ENCODE peak calls at places on chromosomes 11 and 22, in eight cellular contexts. One of them, this sample, is unnamed.

GRCh38 chr11:115637842-115638241 is 133.6 kb upstream of the CADM1 start:
- DNase-seq in activated CD4-positive, alpha-beta T cell treated with anti-CD3 and anti-CD28 coated beads, Interleukin-2, amount 10 ng/mL, durations not matched to agents 7 days and 5 days: no peak
- DNase-seq in NCI-H2081: no peak
- DNase-seq in NCI-H1436 treated with DMSO at 0.1 percent for 48 hours: no peak
- DNase-seq in BE2C: no peak
- DNase-seq in stimulated activated CD4-positive, alpha-beta T cell treated with anti-CD3 and anti-CD28 coated beads, TNF-alpha, amount 100 ng/mL, for 1 hour: no peak
- DNase-seq in stimulated activated CD8-positive, alpha-beta memory T cell treated with anti-CD3 and anti-CD28 coated beads, Interleukin-12 subunit alpha, Interleukin-12 subunit beta, amount 100 ng/mL, for 4 hours: no peak
- DNase-seq in NCI-H748 treated with DMSO at 0.1 percent for 48 hours: no peak
- DNase-seq in this sample: no peak

GRCh38 chr11:78809931-78810481 is 235.3 kb upstream of the NARS2 start:
- DNase-seq in activated CD4-positive, alpha-beta T cell treated with anti-CD3 and anti-CD28 coated beads, Interleukin-2, amount 10 ng/mL, durations not matched to agents 7 days and 5 days: no peak
- DNase-seq in NCI-H2081: no peak
- DNase-seq in NCI-H1436 treated with DMSO at 0.1 percent for 48 hours: no peak
- DNase-seq in BE2C: no peak
- DNase-seq in stimulated activated CD4-positive, alpha-beta T cell treated with anti-CD3 and anti-CD28 coated beads, TNF-alpha, amount 100 ng/mL, for 1 hour: no peak
- DNase-seq in stimulated activated CD8-positive, alpha-beta memory T cell treated with anti-CD3 and anti-CD28 coated beads, Interleukin-12 subunit alpha, Interleukin-12 subunit beta, amount 100 ng/mL, for 4 hours: no peak
- DNase-seq in NCI-H748 treated with DMSO at 0.1 percent for 48 hours: no peak
- DNase-seq in this sample: no peak

GRCh38 chr11:66870616-66871520 is 14.0 kb downstream of the LRFN4 start:
- DNase-seq in activated CD4-positive, alpha-beta T cell treated with anti-CD3 and anti-CD28 coated beads, Interleukin-2, amount 10 ng/mL, durations not matched to agents 7 days and 5 days: no peak
- DNase-seq in NCI-H2081: no peak
- DNase-seq in NCI-H1436 treated with DMSO at 0.1 percent for 48 hours: no peak
- DNase-seq in BE2C: no peak
- DNase-seq in stimulated activated CD4-positive, alpha-beta T cell treated with anti-CD3 and anti-CD28 coated beads, TNF-alpha, amount 100 ng/mL, for 1 hour: no peak
- DNase-seq in stimulated activated CD8-positive, alpha-beta memory T cell treated with anti-CD3 and anti-CD28 coated beads, Interleukin-12 subunit alpha, Interleukin-12 subunit beta, amount 100 ng/mL, for 4 hours: no peak
- DNase-seq in NCI-H748 treated with DMSO at 0.1 percent for 48 hours: no peak
- DNase-seq in this sample: no peak

GRCh38 chr11:120652705-120653335 is 141.3 kb downstream of the GRIK4 start:
- DNase-seq in activated CD4-positive, alpha-beta T cell treated with anti-CD3 and anti-CD28 coated beads, Interleukin-2, amount 10 ng/mL, durations not matched to agents 7 days and 5 days: peak; percentile 23
- DNase-seq in NCI-H2081: no peak
- DNase-seq in NCI-H1436 treated with DMSO at 0.1 percent for 48 hours: no peak
- DNase-seq in BE2C: no peak
- DNase-seq in stimulated activated CD4-positive, alpha-beta T cell treated with anti-CD3 and anti-CD28 coated beads, TNF-alpha, amount 100 ng/mL, for 1 hour: no peak
- DNase-seq in stimulated activated CD8-positive, alpha-beta memory T cell treated with anti-CD3 and anti-CD28 coated beads, Interleukin-12 subunit alpha, Interleukin-12 subunit beta, amount 100 ng/mL, for 4 hours: no peak
- DNase-seq in NCI-H748 treated with DMSO at 0.1 percent for 48 hours: no peak
- DNase-seq in this sample: no peak

GRCh38 chr11:65224939-65225283 is 36.9 kb upstream of the POLA2 start:
- DNase-seq in activated CD4-positive, alpha-beta T cell treated with anti-CD3 and anti-CD28 coated beads, Interleukin-2, amount 10 ng/mL, durations not matched to agents 7 days and 5 days: no peak
- DNase-seq in NCI-H2081: no peak
- DNase-seq in NCI-H1436 treated with DMSO at 0.1 percent for 48 hours: no peak
- DNase-seq in BE2C: no peak
- DNase-seq in stimulated activated CD4-positive, alpha-beta T cell treated with anti-CD3 and anti-CD28 coated beads, TNF-alpha, amount 100 ng/mL, for 1 hour: no peak
- DNase-seq in stimulated activated CD8-positive, alpha-beta memory T cell treated with anti-CD3 and anti-CD28 coated beads, Interleukin-12 subunit alpha, Interleukin-12 subunit beta, amount 100 ng/mL, for 4 hours: no peak
- DNase-seq in NCI-H748 treated with DMSO at 0.1 percent for 48 hours: no peak
- DNase-seq in this sample: peak; percentile 53

GRCh38 chr11:37704791-37705190 is 1106.8 kb upstream of the RAG2 start:
- DNase-seq in activated CD4-positive, alpha-beta T cell treated with anti-CD3 and anti-CD28 coated beads, Interleukin-2, amount 10 ng/mL, durations not matched to agents 7 days and 5 days: no peak
- DNase-seq in NCI-H2081: no peak
- DNase-seq in NCI-H1436 treated with DMSO at 0.1 percent for 48 hours: no peak
- DNase-seq in BE2C: no peak
- DNase-seq in stimulated activated CD4-positive, alpha-beta T cell treated with anti-CD3 and anti-CD28 coated beads, TNF-alpha, amount 100 ng/mL, for 1 hour: no peak
- DNase-seq in stimulated activated CD8-positive, alpha-beta memory T cell treated with anti-CD3 and anti-CD28 coated beads, Interleukin-12 subunit alpha, Interleukin-12 subunit beta, amount 100 ng/mL, for 4 hours: no peak
- DNase-seq in NCI-H748 treated with DMSO at 0.1 percent for 48 hours: no peak
- DNase-seq in this sample: no peak

GRCh38 chr22:46974077-46974476 is 211.6 kb downstream of the TBC1D22A start:
- DNase-seq in activated CD4-positive, alpha-beta T cell treated with anti-CD3 and anti-CD28 coated beads, Interleukin-2, amount 10 ng/mL, durations not matched to agents 7 days and 5 days: no peak
- DNase-seq in NCI-H2081: no peak
- DNase-seq in NCI-H1436 treated with DMSO at 0.1 percent for 48 hours: no peak
- DNase-seq in BE2C: no peak
- DNase-seq in stimulated activated CD4-positive, alpha-beta T cell treated with anti-CD3 and anti-CD28 coated beads, TNF-alpha, amount 100 ng/mL, for 1 hour: no peak
- DNase-seq in stimulated activated CD8-positive, alpha-beta memory T cell treated with anti-CD3 and anti-CD28 coated beads, Interleukin-12 subunit alpha, Interleukin-12 subunit beta, amount 100 ng/mL, for 4 hours: no peak
- DNase-seq in NCI-H748 treated with DMSO at 0.1 percent for 48 hours: no peak
- DNase-seq in this sample: no peak

GRCh38 chr11:113623114-113623513 is 83.0 kb downstream of the TMPRSS5 start:
- DNase-seq in activated CD4-positive, alpha-beta T cell treated with anti-CD3 and anti-CD28 coated beads, Interleukin-2, amount 10 ng/mL, durations not matched to agents 7 days and 5 days: no peak
- DNase-seq in NCI-H2081: no peak
- DNase-seq in NCI-H1436 treated with DMSO at 0.1 percent for 48 hours: no peak
- DNase-seq in BE2C: no peak
- DNase-seq in stimulated activated CD4-positive, alpha-beta T cell treated with anti-CD3 and anti-CD28 coated beads, TNF-alpha, amount 100 ng/mL, for 1 hour: no peak
- DNase-seq in stimulated activated CD8-positive, alpha-beta memory T cell treated with anti-CD3 and anti-CD28 coated beads, Interleukin-12 subunit alpha, Interleukin-12 subunit beta, amount 100 ng/mL, for 4 hours: no peak
- DNase-seq in NCI-H748 treated with DMSO at 0.1 percent for 48 hours: no peak
- DNase-seq in this sample: no peak

GRCh38 chr22:30556388-30556787 is 9.8 kb upstream of the SEC14L6 start:
- DNase-seq in activated CD4-positive, alpha-beta T cell treated with anti-CD3 and anti-CD28 coated beads, Interleukin-2, amount 10 ng/mL, durations not matched to agents 7 days and 5 days: no peak
- DNase-seq in NCI-H2081: no peak
- DNase-seq in NCI-H1436 treated with DMSO at 0.1 percent for 48 hours: no peak
- DNase-seq in BE2C: no peak
- DNase-seq in stimulated activated CD4-positive, alpha-beta T cell treated with anti-CD3 and anti-CD28 coated beads, TNF-alpha, amount 100 ng/mL, for 1 hour: no peak
- DNase-seq in stimulated activated CD8-positive, alpha-beta memory T cell treated with anti-CD3 and anti-CD28 coated beads, Interleukin-12 subunit alpha, Interleukin-12 subunit beta, amount 100 ng/mL, for 4 hours: no peak
- DNase-seq in NCI-H748 treated with DMSO at 0.1 percent for 48 hours: no peak
- DNase-seq in this sample: no peak

GRCh38 chr11:14422052-14422813 is 63.2 kb upstream of the RRAS2 start:
- DNase-seq in activated CD4-positive, alpha-beta T cell treated with anti-CD3 and anti-CD28 coated beads, Interleukin-2, amount 10 ng/mL, durations not matched to agents 7 days and 5 days: no peak
- DNase-seq in NCI-H2081: peak; percentile 29
- DNase-seq in NCI-H1436 treated with DMSO at 0.1 percent for 48 hours: no peak
- DNase-seq in BE2C: peak; percentile 52
- DNase-seq in stimulated activated CD4-positive, alpha-beta T cell treated with anti-CD3 and anti-CD28 coated beads, TNF-alpha, amount 100 ng/mL, for 1 hour: no peak
- DNase-seq in stimulated activated CD8-positive, alpha-beta memory T cell treated with anti-CD3 and anti-CD28 coated beads, Interleukin-12 subunit alpha, Interleukin-12 subunit beta, amount 100 ng/mL, for 4 hours: no peak
- DNase-seq in NCI-H748 treated with DMSO at 0.1 percent for 48 hours: no peak
- DNase-seq in this sample: peak; percentile 97

GRCh38 chr11:66337103-66337899 is 1.1 kb upstream of the RIN1 start:
- DNase-seq in activated CD4-positive, alpha-beta T cell treated with anti-CD3 and anti-CD28 coated beads, Interleukin-2, amount 10 ng/mL, durations not matched to agents 7 days and 5 days: no peak
- DNase-seq in NCI-H2081: no peak
- DNase-seq in NCI-H1436 treated with DMSO at 0.1 percent for 48 hours: no peak
- DNase-seq in BE2C: no peak
- DNase-seq in stimulated activated CD4-positive, alpha-beta T cell treated with anti-CD3 and anti-CD28 coated beads, TNF-alpha, amount 100 ng/mL, for 1 hour: no peak
- DNase-seq in stimulated activated CD8-positive, alpha-beta memory T cell treated with anti-CD3 and anti-CD28 coated beads, Interleukin-12 subunit alpha, Interleukin-12 subunit beta, amount 100 ng/mL, for 4 hours: no peak
- DNase-seq in NCI-H748 treated with DMSO at 0.1 percent for 48 hours: no peak
- DNase-seq in this sample: no peak

GRCh38 chr22:46233231-46233630 is 16.9 kb downstream of the CDPF1 start:
- DNase-seq in activated CD4-positive, alpha-beta T cell treated with anti-CD3 and anti-CD28 coated beads, Interleukin-2, amount 10 ng/mL, durations not matched to agents 7 days and 5 days: no peak
- DNase-seq in NCI-H2081: no peak
- DNase-seq in NCI-H1436 treated with DMSO at 0.1 percent for 48 hours: no peak
- DNase-seq in BE2C: peak; percentile 80
- DNase-seq in stimulated activated CD4-positive, alpha-beta T cell treated with anti-CD3 and anti-CD28 coated beads, TNF-alpha, amount 100 ng/mL, for 1 hour: no peak
- DNase-seq in stimulated activated CD8-positive, alpha-beta memory T cell treated with anti-CD3 and anti-CD28 coated beads, Interleukin-12 subunit alpha, Interleukin-12 subunit beta, amount 100 ng/mL, for 4 hours: no peak
- DNase-seq in NCI-H748 treated with DMSO at 0.1 percent for 48 hours: no peak
- DNase-seq in this sample: peak; percentile 21

GRCh38 chr22:19060356-19061009 is 61.7 kb downstream of the DGCR2 start:
- DNase-seq in activated CD4-positive, alpha-beta T cell treated with anti-CD3 and anti-CD28 coated beads, Interleukin-2, amount 10 ng/mL, durations not matched to agents 7 days and 5 days: no peak
- DNase-seq in NCI-H2081: no peak
- DNase-seq in NCI-H1436 treated with DMSO at 0.1 percent for 48 hours: no peak
- DNase-seq in BE2C: no peak
- DNase-seq in stimulated activated CD4-positive, alpha-beta T cell treated with anti-CD3 and anti-CD28 coated beads, TNF-alpha, amount 100 ng/mL, for 1 hour: no peak
- DNase-seq in stimulated activated CD8-positive, alpha-beta memory T cell treated with anti-CD3 and anti-CD28 coated beads, Interleukin-12 subunit alpha, Interleukin-12 subunit beta, amount 100 ng/mL, for 4 hours: no peak
- DNase-seq in NCI-H748 treated with DMSO at 0.1 percent for 48 hours: no peak
- DNase-seq in this sample: no peak

GRCh38 chr11:5229388-5229787 is 2.5 kb upstream of the HBB start:
- DNase-seq in activated CD4-positive, alpha-beta T cell treated with anti-CD3 and anti-CD28 coated beads, Interleukin-2, amount 10 ng/mL, durations not matched to agents 7 days and 5 days: no peak
- DNase-seq in NCI-H2081: no peak
- DNase-seq in NCI-H1436 treated with DMSO at 0.1 percent for 48 hours: no peak
- DNase-seq in BE2C: no peak
- DNase-seq in stimulated activated CD4-positive, alpha-beta T cell treated with anti-CD3 and anti-CD28 coated beads, TNF-alpha, amount 100 ng/mL, for 1 hour: no peak
- DNase-seq in stimulated activated CD8-positive, alpha-beta memory T cell treated with anti-CD3 and anti-CD28 coated beads, Interleukin-12 subunit alpha, Interleukin-12 subunit beta, amount 100 ng/mL, for 4 hours: no peak
- DNase-seq in NCI-H748 treated with DMSO at 0.1 percent for 48 hours: no peak
- DNase-seq in this sample: no peak

GRCh38 chr22:42880815-42881214 is 23.7 kb upstream of the ARFGAP3 start:
- DNase-seq in activated CD4-positive, alpha-beta T cell treated with anti-CD3 and anti-CD28 coated beads, Interleukin-2, amount 10 ng/mL, durations not matched to agents 7 days and 5 days: no peak
- DNase-seq in NCI-H2081: no peak
- DNase-seq in NCI-H1436 treated with DMSO at 0.1 percent for 48 hours: no peak
- DNase-seq in BE2C: no peak
- DNase-seq in stimulated activated CD4-positive, alpha-beta T cell treated with anti-CD3 and anti-CD28 coated beads, TNF-alpha, amount 100 ng/mL, for 1 hour: no peak
- DNase-seq in stimulated activated CD8-positive, alpha-beta memory T cell treated with anti-CD3 and anti-CD28 coated beads, Interleukin-12 subunit alpha, Interleukin-12 subunit beta, amount 100 ng/mL, for 4 hours: no peak
- DNase-seq in NCI-H748 treated with DMSO at 0.1 percent for 48 hours: no peak
- DNase-seq in this sample: no peak

GRCh38 chr22:29342177-29342576 is 26.7 kb upstream of the RASL10A start:
- DNase-seq in activated CD4-positive, alpha-beta T cell treated with anti-CD3 and anti-CD28 coated beads, Interleukin-2, amount 10 ng/mL, durations not matched to agents 7 days and 5 days: no peak
- DNase-seq in NCI-H2081: no peak
- DNase-seq in NCI-H1436 treated with DMSO at 0.1 percent for 48 hours: no peak
- DNase-seq in BE2C: no peak
- DNase-seq in stimulated activated CD4-positive, alpha-beta T cell treated with anti-CD3 and anti-CD28 coated beads, TNF-alpha, amount 100 ng/mL, for 1 hour: no peak
- DNase-seq in stimulated activated CD8-positive, alpha-beta memory T cell treated with anti-CD3 and anti-CD28 coated beads, Interleukin-12 subunit alpha, Interleukin-12 subunit beta, amount 100 ng/mL, for 4 hours: no peak
- DNase-seq in NCI-H748 treated with DMSO at 0.1 percent for 48 hours: no peak
- DNase-seq in this sample: no peak

GRCh38 chr11:112513936-112514716 is 253.5 kb upstream of the PLET1 start:
- DNase-seq in activated CD4-positive, alpha-beta T cell treated with anti-CD3 and anti-CD28 coated beads, Interleukin-2, amount 10 ng/mL, durations not matched to agents 7 days and 5 days: no peak
- DNase-seq in NCI-H2081: peak; percentile 1
- DNase-seq in NCI-H1436 treated with DMSO at 0.1 percent for 48 hours: peak; percentile 85
- DNase-seq in BE2C: no peak
- DNase-seq in stimulated activated CD4-positive, alpha-beta T cell treated with anti-CD3 and anti-CD28 coated beads, TNF-alpha, amount 100 ng/mL, for 1 hour: no peak
- DNase-seq in stimulated activated CD8-positive, alpha-beta memory T cell treated with anti-CD3 and anti-CD28 coated beads, Interleukin-12 subunit alpha, Interleukin-12 subunit beta, amount 100 ng/mL, for 4 hours: no peak
- DNase-seq in NCI-H748 treated with DMSO at 0.1 percent for 48 hours: peak; percentile 42
- DNase-seq in this sample: no peak

GRCh38 chr11:112826788-112827187 is 134.4 kb upstream of the NCAM1 start:
- DNase-seq in activated CD4-positive, alpha-beta T cell treated with anti-CD3 and anti-CD28 coated beads, Interleukin-2, amount 10 ng/mL, durations not matched to agents 7 days and 5 days: no peak
- DNase-seq in NCI-H2081: no peak
- DNase-seq in NCI-H1436 treated with DMSO at 0.1 percent for 48 hours: no peak
- DNase-seq in BE2C: no peak
- DNase-seq in stimulated activated CD4-positive, alpha-beta T cell treated with anti-CD3 and anti-CD28 coated beads, TNF-alpha, amount 100 ng/mL, for 1 hour: no peak
- DNase-seq in stimulated activated CD8-positive, alpha-beta memory T cell treated with anti-CD3 and anti-CD28 coated beads, Interleukin-12 subunit alpha, Interleukin-12 subunit beta, amount 100 ng/mL, for 4 hours: no peak
- DNase-seq in NCI-H748 treated with DMSO at 0.1 percent for 48 hours: no peak
- DNase-seq in this sample: no peak

This sample was measured in dermis microvascular lymphatic vessel endothelial cell.